ENCODE peak calls at places on chromosomes 5 and 9, in four cellular contexts. J, Y, K and O are unnamed samples.

GRCh38 chr5:78221964-78222451 is 72.5 kb downstream of the AP3B1 start:
- DNase-seq in J (peak; percentile 94), Y (no peak), K (no peak), O (no peak)

GRCh38 chr9:126719677-126720435 is 85.0 kb upstream of the ZBTB43 start:
- DNase-seq in J (peak; percentile 85), Y (peak; percentile 83), K (peak; percentile 91), O (peak; percentile 87)

GRCh38 chr9:125977223-125977622 is 230.1 kb downstream of the PBX3 start:
- DNase-seq in J (no peak), Y (no peak), K (no peak), O (no peak)

GRCh38 chr9:129184743-129185142 is 6.7 kb upstream of the IER5L start:
- DNase-seq in J (no peak), Y (no peak), K (no peak), O (no peak)

GRCh38 chr9:89225587-89225986 is 47.0 kb upstream of the SHC3 start:
- DNase-seq in J (no peak), Y (no peak), K (no peak), O (no peak)

GRCh38 chr5:160643588-160643987 is 208.4 kb downstream of the ATP10B start:
- DNase-seq in J (no peak), Y (no peak), K (no peak), O (no peak)

GRCh38 chr5:159043551-159043950 is 56.2 kb downstream of the EBF1 start:
- DNase-seq in J (no peak), Y (no peak), K (no peak), O (no peak)

GRCh38 chr9:22446950-22447606 is 454 bp downstream of the DMRTA1 start:
- DNase-seq in J (no peak), Y (peak; percentile 86), K (no peak), O (peak; percentile 54)

GRCh38 chr5:150641006-150641570 is 628 bp downstream of the SYNPO start:
- DNase-seq in J (no peak), Y (no peak), K (no peak), O (no peak)

GRCh38 chr5:78506296-78507049 is 142.1 kb downstream of the LHFPL2 start:
- DNase-seq in J (no peak), Y (no peak), K (no peak), O (no peak)

GRCh38 chr9:80794197-80794596 is 895.1 kb downstream of the TLE1 start:
- DNase-seq in J (no peak), Y (no peak), K (no peak), O (no peak)

GRCh38 chr9:101479337-101480045 is 43.9 kb upstream of the ALDOB start:
- DNase-seq in J (no peak), Y (no peak), K (no peak), O (no peak)